ENCODE peak calls at places on chromosomes 11 and 22, in ten cellular contexts. V is AG09309, A is hepatocyte, J is sigmoid colon, Y is uterus, I is IMR-90, X is cardiac fibroblast, D is AG04449, M is brain microvascular endothelial cell, W is upper lobe of right lung. Z is an unnamed sample.

GRCh38 chr22:36280379-36280778 is 27.4 kb downstream of the APOL1 start:
- DNase-seq in V (no peak), X (no peak), I (peak; percentile 26), M (no peak), Y (no peak), W (peak; percentile 59), J (peak; percentile 83), A (no peak), D (no peak), Z (no peak)

GRCh38 chr11:93000511-93001476 is 31.3 kb downstream of the MTNR1B start:
- DNase-seq in V (peak; percentile 56), X (peak; percentile 57), J (no peak), D (peak; percentile 63), Y (no peak), M (peak; percentile 63), A (no peak), W (no peak), I (peak; percentile 95), Z (no peak)

GRCh38 chr22:37887610-37888378 is 18.3 kb upstream of the MICALL1 start:
- DNase-seq in D (peak; percentile 67), W (no peak), I (peak; percentile 65), A (no peak), X (peak; percentile 96), M (peak; percentile 47), V (peak; percentile 57), Y (peak; percentile 76), J (peak; percentile 91), Z (no peak)

GRCh38 chr11:59273008-59273841 is 60.5 kb upstream of the MPEG1 start:
- DNase-seq in J (no peak), Y (no peak), A (no peak), D (no peak), W (no peak), V (no peak), M (no peak), I (no peak), X (no peak), Z (no peak)

GRCh38 chr11:14861680-14862079 is 30.4 kb downstream of the CYP2R1 start:
- DNase-seq in M (no peak), A (peak; percentile 61), X (no peak), V (no peak), I (no peak), D (no peak), W (no peak), Y (no peak), J (no peak), Z (no peak)

GRCh38 chr11:69696749-69697488 is 6.9 kb downstream of the FGF19 start:
- DNase-seq in J (peak; percentile 48), V (no peak), Y (no peak), A (no peak), D (no peak), X (no peak), W (peak; percentile 41), I (no peak), M (no peak), Z (no peak)

GRCh38 chr22:24402460-24403192 is 24.8 kb upstream of the ADORA2A start:
- DNase-seq in X (peak; percentile 91), W (no peak), I (peak; percentile 94), M (peak; percentile 91), A (peak; percentile 88), Y (peak; percentile 70), D (peak; percentile 86), V (peak; percentile 90), J (peak; percentile 89), Z (no peak)

GRCh38 chr22:36737776-36738175 is 34.2 kb upstream of the CACNG2 start:
- DNase-seq in V (no peak), Y (no peak), J (peak; percentile 65), W (peak; percentile 80), I (no peak), X (no peak), D (no peak), A (no peak), M (no peak), Z (no peak)

GRCh38 chr11:79274636-79275315 is 166.1 kb downstream of the TENM4 start:
- DNase-seq in V (peak; percentile 51), J (no peak), Y (no peak), D (peak; percentile 54), M (no peak), I (peak; percentile 77), X (peak; percentile 19), W (no peak), A (no peak), Z (no peak)

GRCh38 chr11:123137496-123138270 is 57.4 kb downstream of the CLMP start:
- DNase-seq in A (peak; percentile 66), Y (peak; percentile 79), X (peak; percentile 91), I (peak; percentile 75), M (peak; percentile 46), D (no peak), W (peak; percentile 79), J (peak; percentile 93), V (peak; percentile 69), Z (peak; percentile 93)

GRCh38 chr11:120060512-120060911 is 77.4 kb downstream of the TRIM29 start:
- DNase-seq in V (no peak), A (no peak), M (no peak), I (no peak), W (no peak), Y (no peak), X (no peak), J (no peak), D (no peak), Z (no peak)

GRCh38 chr11:2588809-2589537 is 110.8 kb downstream of the KCNQ1OT1 start:
- DNase-seq in D (no peak), A (peak; percentile 10), W (peak; percentile 57), X (no peak), J (no peak), V (no peak), M (no peak), I (no peak), Y (no peak), Z (peak; percentile 79)

DNA sequence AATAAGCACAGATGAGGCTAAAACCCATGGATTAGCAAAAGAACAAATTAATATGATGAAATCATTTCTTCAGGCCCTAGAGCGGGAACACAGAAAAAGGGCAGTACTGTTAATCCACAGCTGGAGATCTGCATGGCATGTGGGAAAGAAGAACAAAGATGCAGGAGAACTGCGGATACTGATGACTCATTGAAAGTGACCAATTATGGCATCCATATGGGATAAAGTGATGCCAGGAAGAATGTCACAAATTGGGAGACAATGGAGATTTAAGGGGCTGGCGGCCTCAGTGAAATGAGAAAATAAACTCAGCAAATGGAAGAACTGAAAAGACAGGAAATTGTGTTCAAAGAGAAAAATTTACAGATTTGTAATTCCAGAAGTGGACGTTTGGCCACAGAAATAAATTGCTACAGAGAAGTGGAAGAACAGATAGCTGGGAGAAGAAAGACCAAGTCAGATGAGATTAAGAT is 39.4 kb downstream of the SIK3 start:
- DNase-seq in D (no peak), W (no peak), J (no peak), V (no peak), I (peak; percentile 68), Y (no peak), M (peak; percentile 15), A (no peak), X (peak; percentile 66), Z (no peak)
- TF ChIP-seq CTCF in D (no peak), W (no peak), J (no peak), V (no peak), I (no peak), Y (no peak), M (no peak), A (no peak), X (no peak), Z (no peak)

GRCh38 chr11:66311965-66312548 is 4.8 kb downstream of the CD248 start:
- DNase-seq in M (peak; percentile 84), V (no peak), A (peak; percentile 95), I (peak; percentile 89), Y (peak; percentile 92), J (peak; percentile 96), D (no peak), X (peak; percentile 97), W (peak; percentile 96), Z (no peak)
- TF ChIP-seq CTCF in M (peak; percentile 97), V (peak; percentile 94), A (peak; percentile 94), I (peak; percentile 97), Y (peak; percentile 98), J (peak; percentile 8), D (peak; percentile 90), X (no peak), W (peak; percentile 88), Z (peak; percentile 98)

GRCh38 chr22:47154621-47155081 is 392.2 kb downstream of the TBC1D22A start:
- DNase-seq in W (no peak), A (peak; percentile 15), Y (peak; percentile 72), X (peak; percentile 81), D (no peak), M (no peak), J (peak; percentile 77), I (peak; percentile 82), V (peak; percentile 46), Z (no peak)
- TF ChIP-seq CTCF in W (no peak), A (no peak), Y (no peak), X (no peak), D (no peak), M (peak; percentile 17), J (no peak), I (peak; percentile 12), V (peak; percentile 39), Z (no peak)

GRCh38 chr11:67073908-67074307 is 17.3 kb downstream of the RHOD start:
- DNase-seq in Y (no peak), V (no peak), A (no peak), M (no peak), D (no peak), I (no peak), J (no peak), X (no peak), W (no peak), Z (no peak)

GRCh38 chr11:67076202-67076601 is 19.6 kb downstream of the RHOD start:
- DNase-seq in Y (no peak), V (no peak), W (no peak), J (no peak), M (no peak), X (no peak), D (no peak), I (no peak), A (no peak), Z (no peak)

GRCh38 chr11:67072295-67072694 is 15.6 kb downstream of the RHOD start:
- DNase-seq in W (no peak), D (no peak), X (no peak), A (no peak), I (no peak), J (no peak), V (no peak), M (no peak), Y (no peak), Z (no peak)

GRCh38 chr11:67066333-67066709 is 9.7 kb downstream of the RHOD start:
- DNase-seq in A (no peak), J (no peak), Y (no peak), W (no peak), X (no peak), I (no peak), M (no peak), D (no peak), V (no peak), Z (no peak)

DNA sequence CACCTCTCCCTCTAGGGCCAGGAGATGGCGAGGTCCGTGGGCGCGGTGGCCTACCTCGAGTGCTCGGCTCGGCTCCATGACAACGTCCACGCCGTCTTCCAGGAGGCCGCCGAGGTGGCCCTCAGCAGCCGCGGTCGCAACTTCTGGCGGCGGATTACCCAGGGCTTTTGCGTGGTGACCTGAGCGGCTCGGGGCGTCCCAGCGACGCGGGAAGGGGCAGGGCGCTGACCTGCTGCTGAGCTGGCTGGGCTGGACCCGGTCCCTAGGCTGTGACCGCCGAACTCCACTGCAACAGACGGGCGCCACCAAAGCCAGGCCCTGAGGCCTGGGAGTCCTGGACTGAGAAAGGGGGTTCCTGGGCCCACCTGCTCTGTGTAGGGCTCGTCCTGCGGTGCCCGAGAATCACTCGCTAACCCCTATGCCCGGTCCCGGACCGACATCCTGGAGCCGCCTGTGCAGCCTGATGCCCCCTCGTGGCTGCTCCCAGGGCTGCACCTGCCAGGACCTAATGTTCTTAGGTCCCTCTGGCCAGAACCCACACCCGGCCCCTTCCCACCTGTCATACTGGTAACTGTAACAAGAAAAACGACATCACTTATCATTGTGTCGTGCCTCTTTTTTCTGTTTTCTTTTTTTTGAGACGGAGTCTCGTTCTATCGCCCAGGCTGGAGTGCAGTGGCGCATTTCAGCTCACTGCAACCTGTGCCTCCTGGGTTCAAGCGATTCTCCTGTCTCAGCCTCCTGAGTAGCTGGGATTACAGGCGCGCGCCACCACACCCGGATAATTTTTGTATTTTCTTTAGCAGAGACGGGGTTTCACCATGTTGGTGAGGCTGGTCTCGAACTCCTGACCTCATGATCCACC is 15.0 kb downstream of the RHOD start:
- DNase-seq in M (peak; percentile 71), D (no peak), V (no peak), I (peak; percentile 55), J (peak; percentile 80), W (peak; percentile 90), Y (peak; percentile 40), A (peak; percentile 86), X (peak; percentile 83), Z (no peak)
- TF ChIP-seq CTCF in M (peak; percentile 98), D (peak; percentile 93), V (peak; percentile 82), I (peak; percentile 80), J (peak; percentile 91), W (peak; percentile 89), Y (peak; percentile 50), A (peak; percentile 69), X (peak; percentile 98), Z (peak; percentile 88)

Z was measured in chondrocyte.